ENCODE peak calls at places on chromosomes 4 and X, in four cellular contexts. O is OCI-LY7, I is cardiac muscle cell, E is DND-41. Q is an unnamed sample.

GRCh38 chrX:130060122-130061069 is 49.9 kb downstream of the ELF4 start:
- DNase-seq in O (peak; percentile 76), I (peak; percentile 78), E (peak; percentile 75), Q (peak; percentile 91)

GRCh38 chr4:105343523-105343931 is 130.3 kb downstream of the PPA2 start:
- DNase-seq in O (no peak), I (no peak), E (no peak), Q (no peak)

GRCh38 chr4:124018383-124019317 is 622.1 kb downstream of the SPRY1 start:
- DNase-seq in O (peak; percentile 87), I (peak; percentile 82), E (no peak), Q (peak; percentile 40)

GRCh38 chr4:38161208-38162113 is 201.3 kb downstream of the PTTG2 start:
- DNase-seq in O (no peak), I (no peak), E (no peak), Q (no peak)

GRCh38 chr4:72670521-72670920 is 101.5 kb upstream of the ADAMTS3 start:
- DNase-seq in O (no peak), I (no peak), E (no peak), Q (no peak)

GRCh38 chr4:139898293-139898692 is 232.7 kb downstream of the MGST2 start:
- DNase-seq in O (no peak), I (no peak), E (no peak), Q (peak; percentile 19)

GRCh38 chr4:120821986-120822385 is 100.5 kb downstream of the PRDM5 start:
- DNase-seq in O (no peak), I (no peak), E (no peak), Q (no peak)

GRCh38 chrX:103540145-103540544 is 20.9 kb upstream of the RAB40A start:
- DNase-seq in O (no peak), I (no peak), E (no peak), Q (no peak)

GRCh38 chrX:10111364-10112148 is 45.2 kb upstream of the CLCN4 start:
- DNase-seq in O (peak; percentile 89), I (no peak), E (no peak), Q (peak; percentile 48)

GRCh38 chr4:19776021-19776459 is 475.7 kb upstream of the SLIT2 start:
- DNase-seq in O (no peak), I (peak; percentile 17), E (no peak), Q (no peak)

GRCh38 chr4:162791321-162791720 is 375.4 kb downstream of the NAF1 start:
- DNase-seq in O (no peak), I (no peak), E (no peak), Q (no peak)

GRCh38 chrX:53441531-53442321 is 7.6 kb upstream of the HSD17B10 start:
- DNase-seq in O (no peak), I (peak; percentile 85), E (peak; percentile 36), Q (peak; percentile 87)
- TF ChIP-seq CTCF in O (no peak), I (no peak), E (no peak), Q (no peak)

GRCh38 chr4:176844448-176844847 is 51.7 kb upstream of the VEGFC start:
- DNase-seq in O (no peak), I (no peak), E (no peak), Q (no peak)
- TF ChIP-seq CTCF in O (no peak), I (no peak), E (no peak), Q (no peak)

DNA sequence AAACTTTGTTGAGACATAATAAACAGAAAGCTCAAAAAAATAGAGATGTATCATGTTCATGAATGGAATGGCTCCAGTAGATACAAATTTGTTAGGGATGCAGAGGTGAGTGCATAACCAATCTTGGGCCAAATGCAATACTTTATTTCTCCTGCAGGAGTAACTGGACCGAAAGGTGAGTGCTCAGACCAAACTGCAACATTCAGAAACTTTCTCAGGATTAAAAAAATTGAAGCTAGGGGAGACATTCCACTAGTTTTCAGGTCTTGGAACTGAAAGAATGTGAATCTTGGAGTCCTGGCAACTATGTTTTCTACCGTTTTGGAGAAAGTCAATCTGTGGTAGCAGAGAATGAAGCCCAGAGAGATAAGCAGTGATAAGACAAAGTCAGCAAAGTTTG is 21.2 kb upstream of the LCORL start:
- DNase-seq in O (no peak), I (no peak), E (no peak), Q (no peak)
- TF ChIP-seq CTCF in O (peak; percentile 47), I (peak; percentile 11), E (peak; percentile 22), Q (no peak)

DNA sequence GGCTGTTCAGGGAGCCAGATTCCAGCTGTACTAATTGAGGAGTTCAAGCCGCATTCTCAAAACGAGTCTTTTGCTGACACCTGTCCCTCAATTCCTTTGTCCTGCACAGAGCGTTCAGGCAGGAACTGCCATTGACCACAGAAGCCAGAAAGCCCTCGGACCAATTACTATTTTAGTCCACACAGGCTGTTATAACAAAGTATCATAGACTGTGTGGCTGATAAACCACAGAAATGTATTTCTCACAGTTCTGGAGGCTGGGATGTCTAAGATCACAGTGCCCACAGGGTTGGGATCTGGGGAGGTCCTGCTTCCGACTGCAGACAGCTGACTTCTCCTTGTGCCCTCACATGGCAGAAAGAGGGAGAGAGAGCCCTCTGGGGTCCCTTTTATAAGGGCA is 119.8 kb upstream of the ATP6AP2 start:
- DNase-seq in O (no peak), I (no peak), E (no peak), Q (no peak)
- TF ChIP-seq CTCF in O (no peak), I (no peak), E (no peak), Q (no peak)

GRCh38 chr4:67922697-67923096 is 38.9 kb upstream of the TMPRSS11D start:
- DNase-seq in O (no peak), I (no peak), E (no peak), Q (no peak)

GRCh38 chr4:67915400-67915966 is 31.7 kb upstream of the TMPRSS11D start:
- DNase-seq in O (no peak), I (no peak), E (peak; percentile 67), Q (no peak)

GRCh38 chr4:67918428-67918827 is 34.6 kb upstream of the TMPRSS11D start:
- DNase-seq in O (peak; percentile 4), I (no peak), E (no peak), Q (no peak)
- TF ChIP-seq CTCF in O (peak; percentile 58), I (no peak), E (peak; percentile 61), Q (no peak)

DNA sequence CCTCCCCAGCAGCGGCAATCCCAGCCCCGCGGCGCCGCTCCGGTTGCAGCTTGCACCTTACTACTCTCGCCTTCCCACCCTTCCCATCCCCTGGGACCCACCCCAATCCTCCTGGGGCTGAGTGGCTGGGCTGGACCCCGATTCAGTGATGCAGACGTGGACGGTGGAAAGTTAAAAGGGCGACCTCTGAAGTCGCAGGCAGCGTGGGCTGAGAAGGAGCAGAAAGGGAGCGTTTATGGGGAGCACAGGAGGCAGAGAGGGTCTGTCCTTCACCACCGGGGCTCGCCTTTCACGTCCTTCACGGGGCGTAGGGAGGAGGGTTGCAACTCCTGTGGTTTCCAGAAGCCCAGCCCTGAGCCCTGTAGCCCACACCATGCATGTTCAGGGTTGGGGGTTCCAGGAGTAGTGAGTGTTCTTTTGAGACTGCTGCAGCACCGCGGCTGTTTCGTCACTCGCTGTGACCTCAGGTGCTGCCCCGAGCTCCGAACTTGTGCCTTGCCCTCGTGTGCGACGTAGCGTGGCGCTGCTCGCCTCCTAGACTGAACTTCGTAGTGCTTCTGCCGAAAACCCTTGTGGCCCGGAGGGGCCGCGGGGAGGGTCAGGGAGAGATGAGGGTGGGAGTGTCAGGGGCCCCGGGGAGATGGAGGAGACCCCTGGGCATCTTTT is 1.5 kb downstream of the NHS start:
- DNase-seq in O (no peak), I (peak; percentile 8), E (no peak), Q (no peak)
- TF ChIP-seq CTCF in O (no peak), I (no peak), E (no peak), Q (no peak)

GRCh38 chr4:148704291-148704690 is 262.1 kb upstream of the NR3C2 start:
- DNase-seq in O (no peak), I (no peak), E (no peak), Q (no peak)
- TF ChIP-seq CTCF in O (peak; percentile 28), I (no peak), E (no peak), Q (no peak)

Q was measured in GM10248.